ENCODE peak calls at places on chromosomes 16 and 17, in seven cellular contexts. T is A549, I is OCI-LY7, M is neural progenitor cell, O is H9, P is hepatocyte, Q is PC-3. E is an unnamed sample.

GRCh38 chr16:30069575-30070462 is 4.3 kb downstream of the ALDOA start:
- DNase-seq in P (no peak), I (no peak), M (no peak), Q (no peak), O (no peak), T (no peak), E (no peak)

GRCh38 chr17:75666959-75667790 is at the start of the genes RECQL5 and SAP30BP:
- DNase-seq in P (peak), I (peak), Q (peak), M (peak), O (peak), T (peak), E (peak)

GRCh38 chr16:705748-706188 is at the start of gene FBXL16:
- DNase-seq in I (peak), O (no peak), Q (peak), M (peak), T (no peak), P (no peak), E (no peak)

GRCh38 chr17:282912-283882 is 69.4 kb downstream of the RPH3AL start:
- DNase-seq in T (no peak), O (no peak), M (no peak), Q (no peak), P (no peak), I (no peak), E (no peak)

GRCh38 chr17:79704691-79705090 is 26.1 kb upstream of the ENPP7 start:
- DNase-seq in P (no peak), I (no peak), O (no peak), M (no peak), Q (no peak), T (no peak), E (no peak)

GRCh38 chr17:48131216-48131824 is 23.8 kb downstream of the SNX11 start:
- DNase-seq in O (peak), T (peak), Q (peak), M (peak), P (peak), I (peak), E (peak)

GRCh38 chr17:79874329-79874981 is 35.2 kb upstream of the CBX4 start:
- DNase-seq in M (peak), T (peak), P (peak), I (peak), O (no peak), Q (peak), E (peak)

GRCh38 chr16:10743610-10744369 is at the start of gene NUBP1:
- DNase-seq in I (peak), T (peak), O (peak), Q (peak), M (peak), P (peak), E (peak)

GRCh38 chr16:57781741-57782606 is 20.3 kb downstream of the KIFC3 start:
- DNase-seq in M (no peak), Q (no peak), O (no peak), I (no peak), T (no peak), P (peak), E (peak)

GRCh38 chr17:57900991-57901743 is 51.3 kb upstream of the MRPS23 start:
- DNase-seq in I (no peak), O (no peak), T (no peak), P (no peak), M (no peak), Q (peak), E (peak)

GRCh38 chr17:31015639-31016038 is 44.8 kb downstream of the RNF135 start:
- DNase-seq in P (no peak), M (no peak), T (no peak), Q (no peak), I (no peak), O (no peak), E (no peak)

GRCh38 chr17:67558740-67559380 is 158.9 kb upstream of the NOL11 start:
- DNase-seq in M (no peak), P (peak), T (no peak), Q (no peak), O (no peak), I (no peak), E (peak)

GRCh38 chr17:1649844-1650409 is at the start of gene RILP:
- DNase-seq in P (peak), I (no peak), M (no peak), Q (peak), O (peak), T (peak), E (peak)

GRCh38 chr16:22659933-22660332 is 149.2 kb downstream of the NPIPB5 start:
- DNase-seq in O (peak), I (no peak), Q (peak), T (no peak), P (no peak), M (no peak), E (no peak)

GRCh38 chr16:31880322-31880979 is 6.8 kb downstream of the ZNF267 start:
- DNase-seq in T (no peak), O (no peak), Q (peak), I (no peak), P (peak), M (no peak), E (peak)

GRCh38 chr16:22318690-22319358 is 21.6 kb downstream of the POLR3E start:
- DNase-seq in I (peak), P (peak), M (peak), T (peak), O (peak), Q (peak), E (peak)

GRCh38 chr17:62757518-62757951 is 50.6 kb downstream of the MARCHF10 start:
- DNase-seq in I (no peak), M (no peak), Q (no peak), O (peak), T (no peak), P (no peak), E (no peak)

GRCh38 chr16:73326770-73327470 is 279.0 kb upstream of the ZFHX3 start:
- DNase-seq in T (no peak), P (no peak), I (no peak), O (no peak), Q (no peak), M (no peak), E (no peak)

GRCh38 chr16:73326221-73326620 is 278.3 kb upstream of the ZFHX3 start:
- DNase-seq in Q (no peak), P (no peak), O (no peak), T (no peak), M (no peak), I (no peak), E (no peak)

GRCh38 chr16:73319747-73320146 is 271.8 kb upstream of the ZFHX3 start:
- DNase-seq in P (no peak), I (no peak), Q (no peak), O (no peak), M (peak), T (no peak), E (no peak)

GRCh38 chr16:73321942-73322341 is 274.0 kb upstream of the ZFHX3 start:
- DNase-seq in O (no peak), Q (no peak), I (no peak), M (no peak), T (no peak), P (no peak), E (no peak)

GRCh38 chr16:73323880-73324279 is 276.0 kb upstream of the ZFHX3 start:
- DNase-seq in O (no peak), T (no peak), M (no peak), Q (no peak), P (no peak), I (no peak), E (no peak)
- H3K4me2 ChIP-seq in O (no peak), T (no peak), M (no peak), Q (no peak), P (no peak), I (no peak), E (no peak)

DNA sequence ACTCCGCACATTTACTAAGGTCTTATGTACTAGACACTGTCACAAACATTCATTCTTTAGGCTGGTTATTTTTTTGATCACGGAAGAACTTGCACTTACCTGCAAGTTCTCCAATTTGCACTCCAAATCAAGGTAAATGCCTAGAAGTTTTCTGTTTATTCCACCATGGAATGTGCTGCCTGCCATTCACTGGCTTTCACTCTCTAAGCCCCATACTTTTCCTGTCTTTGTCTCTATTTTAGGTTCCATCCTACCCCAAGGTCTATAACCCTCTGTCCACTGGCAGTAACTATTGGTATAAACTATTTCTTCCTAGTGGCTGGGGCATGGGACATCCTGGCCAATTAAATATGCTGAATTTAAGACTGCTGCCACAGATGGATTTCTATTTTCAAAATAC is 15.9 kb downstream of the XPO6 start:
- DNase-seq in P (no peak), M (no peak), I (no peak), T (no peak), O (no peak), Q (no peak), E (no peak)
- H3K27ac ChIP-seq in P (no peak), M (no peak), I (no peak), T (no peak), O (no peak), Q (no peak), E (no peak)

DNA sequence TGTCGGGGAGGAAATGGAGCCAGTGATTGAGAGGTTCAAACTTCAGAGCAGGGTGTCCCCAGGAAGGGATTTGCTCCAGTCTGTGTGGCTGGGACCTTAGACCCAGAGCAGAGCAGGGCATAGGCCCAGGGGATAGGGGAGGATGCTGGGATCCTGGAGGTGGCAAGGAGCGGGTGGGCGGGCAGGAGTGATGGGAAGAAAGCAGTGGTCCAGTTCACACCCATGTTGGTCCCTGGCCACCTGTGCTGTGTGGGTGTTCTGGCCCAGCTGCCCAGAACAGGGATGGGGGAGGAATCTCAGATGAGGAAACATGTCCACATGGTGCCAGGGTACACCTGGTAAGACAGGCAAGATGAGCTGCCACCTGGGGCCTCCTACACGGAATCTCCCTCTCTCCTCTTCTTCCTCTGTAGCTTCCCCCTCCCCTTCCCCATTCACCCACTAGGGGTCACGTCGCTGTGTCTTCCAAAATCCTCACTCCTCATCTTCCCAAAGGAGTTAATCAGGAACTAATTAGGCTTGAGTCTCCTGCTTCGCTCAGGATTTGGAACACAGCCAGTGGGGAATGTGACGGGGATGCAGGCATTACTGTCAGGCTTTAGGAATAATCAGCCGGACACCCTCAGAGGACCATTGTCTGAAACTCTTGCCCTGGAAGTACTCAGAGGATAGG is 2.3 kb downstream of the BEAN1 start:
- DNase-seq in T (no peak), O (no peak), Q (no peak), P (no peak), I (no peak), M (peak), E (no peak)
- TF ChIP-seq CTCF in T (no peak), O (peak), Q (no peak), P (no peak), I (no peak), M (peak), E (no peak)

GRCh38 chr17:65588194-65588808 is 26.9 kb upstream of the AXIN2 start:
- DNase-seq in M (no peak), O (no peak), P (peak), T (peak), I (peak), Q (peak), E (no peak)
- H3K4me2 ChIP-seq in M (no peak), O (no peak), P (no peak), T (peak), I (no peak), Q (no peak), E (no peak)

GRCh38 chr17:78256705-78257559 is 25.5 kb downstream of the TMEM235 start:
- DNase-seq in P (no peak), O (no peak), Q (no peak), I (no peak), T (no peak), M (peak), E (no peak)
- H3K27ac ChIP-seq in P (peak), O (no peak), Q (no peak), I (no peak), T (no peak), M (no peak), E (no peak)

GRCh38 chr17:45364531-45365390 is 47.9 kb upstream of the MAP3K14 start:
- DNase-seq in P (no peak), O (peak), M (peak), T (no peak), Q (no peak), I (peak), E (no peak)
- TF ChIP-seq CTCF in P (no peak), O (peak), M (no peak), T (no peak), Q (no peak), I (no peak), E (no peak)

DNA sequence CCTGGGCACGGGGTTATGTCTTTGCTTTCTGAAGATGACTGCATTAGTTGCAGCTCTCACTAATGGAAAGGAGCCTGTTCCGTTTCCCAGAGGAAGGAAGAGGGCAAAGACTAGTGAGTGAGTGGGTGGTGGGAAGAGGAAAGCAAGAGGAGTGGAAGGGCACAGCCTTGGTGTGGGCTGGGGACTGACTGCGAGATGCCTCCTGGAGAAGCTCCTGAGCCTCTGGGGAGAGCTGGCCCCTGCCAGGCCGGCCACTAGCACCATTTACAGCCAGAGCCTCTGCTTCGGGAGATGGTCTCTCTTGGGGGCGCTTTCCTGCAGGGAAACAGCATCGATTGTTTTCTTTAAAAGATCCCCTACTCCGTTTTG is 825 bp upstream of the RHBDL3 start:
- DNase-seq in Q (no peak), O (no peak), T (no peak), I (no peak), P (no peak), M (peak), E (no peak)
- H3K4me2 ChIP-seq in Q (no peak), O (peak), T (peak), I (no peak), P (peak), M (peak), E (no peak)